ENCODE peak calls at places on chromosomes 3 and 15, in nine cellular contexts. Y is astrocyte, T is SK-N-SH, R is endothelial cell of umbilical vein, X is Peyer's patch, J is omental fat pad, V is progenitor cell of endocrine pancreas, Z is AG09319, Q is upper lobe of right lung. F is an unnamed sample.

GRCh38 chr3:11386413-11387155 is 114.4 kb downstream of the ATG7 start:
- DNase-seq in X (no peak), Y (peak), R (peak), Z (no peak), J (no peak), T (peak), Q (no peak), V (no peak), F (peak)

GRCh38 chr15:41689834-41690233 is 29.6 kb downstream of the MGA start:
- DNase-seq in R (no peak), Q (no peak), V (no peak), J (no peak), X (no peak), Y (no peak), Z (no peak), T (no peak), F (no peak)

GRCh38 chr3:178443634-178444033 is 92.6 kb upstream of the KCNMB2 start:
- DNase-seq in T (no peak), Z (no peak), X (no peak), J (no peak), Q (no peak), Y (no peak), R (peak), V (no peak), F (peak)

GRCh38 chr3:39791603-39792002 is 17.8 kb upstream of the MYRIP start:
- DNase-seq in J (no peak), X (no peak), T (no peak), Q (no peak), R (no peak), V (no peak), Y (no peak), Z (no peak), F (no peak)

GRCh38 chr3:48952510-48953118 is 34.0 kb downstream of the ARIH2 start:
- DNase-seq in Y (no peak), R (peak), J (no peak), T (peak), Q (no peak), X (peak), Z (no peak), V (peak), F (peak)

GRCh38 chr3:14358426-14359211 is 43.8 kb upstream of the SLC6A6 start:
- DNase-seq in Q (no peak), Y (peak), V (no peak), X (peak), R (no peak), Z (peak), T (no peak), J (peak), F (peak)

GRCh38 chr3:164781755-164782154 is 296.5 kb downstream of the SI start:
- DNase-seq in Z (no peak), J (no peak), R (no peak), T (no peak), V (no peak), X (no peak), Y (no peak), Q (no peak), F (no peak)

GRCh38 chr15:87939838-87940457 is 316.6 kb downstream of the NTRK3 start:
- DNase-seq in Z (no peak), V (no peak), T (no peak), Q (no peak), J (no peak), Y (peak), X (no peak), R (no peak), F (no peak)

GRCh38 chr15:44710236-44711088 is 661 bp downstream of the PATL2 start:
- DNase-seq in V (no peak), X (peak), T (no peak), Z (no peak), Q (no peak), J (no peak), R (no peak), Y (peak), F (peak)

GRCh38 chr3:138009476-138010272 is at the start of gene CLDN18:
- DNase-seq in Y (peak), X (no peak), Q (peak), V (no peak), J (no peak), Z (no peak), T (no peak), R (no peak), F (peak)

GRCh38 chr3:51935886-51936755 is 5.6 kb downstream of the RRP9 start:
- DNase-seq in V (no peak), J (no peak), T (no peak), Y (no peak), Z (no peak), R (no peak), Q (peak), X (peak), F (no peak)

GRCh38 chr3:116140100-116140689 is 305.1 kb downstream of the LSAMP start:
- DNase-seq in J (no peak), R (peak), V (no peak), T (no peak), Q (no peak), Y (peak), X (no peak), Z (peak), F (peak)

GRCh38 chr3:149186726-149187125 is 34.9 kb downstream of the CP start:
- DNase-seq in T (no peak), Z (no peak), J (no peak), Y (no peak), V (no peak), R (no peak), Q (no peak), X (no peak), F (no peak)

GRCh38 chr15:36029606-36030005 is 483.6 kb upstream of the DPH6 start:
- DNase-seq in Y (peak), Q (no peak), J (no peak), Z (peak), V (no peak), R (no peak), X (no peak), T (no peak), F (peak)

GRCh38 chr15:36026627-36027026 is 480.7 kb upstream of the DPH6 start:
- DNase-seq in Z (no peak), T (no peak), Q (no peak), V (no peak), X (no peak), Y (no peak), J (no peak), R (no peak), F (no peak)

DNA sequence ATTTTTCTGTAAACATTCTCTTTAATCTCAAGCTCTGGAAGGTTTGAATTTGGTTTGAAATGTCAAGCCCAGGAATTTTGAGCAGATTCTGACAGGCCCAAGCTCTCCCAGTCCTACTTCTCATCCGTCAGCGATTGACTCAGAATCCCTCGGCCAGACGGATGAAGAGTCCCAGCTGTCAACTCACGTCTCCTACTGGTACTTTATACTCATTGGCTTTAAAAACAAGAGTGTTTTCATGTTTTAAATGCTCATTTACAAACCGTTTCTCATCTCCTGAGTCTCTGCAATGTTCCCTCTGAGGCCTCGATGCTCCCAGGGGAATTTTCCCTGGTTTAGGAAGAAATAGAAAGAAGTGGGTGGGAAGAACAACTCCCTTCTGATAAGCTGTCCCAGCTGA is 478.1 kb upstream of the DPH6 start:
- DNase-seq in R (no peak), T (no peak), Z (no peak), Q (no peak), J (no peak), V (no peak), X (no peak), Y (no peak), F (peak)
- TF ChIP-seq CTCF in R (no peak), T (no peak), Z (no peak), Q (no peak), J (no peak), V (no peak), X (no peak), Y (no peak), F (no peak)

GRCh38 chr3:28916713-28917499 is 364.0 kb upstream of the RBMS3 start:
- DNase-seq in Z (peak), J (no peak), X (peak), Q (no peak), V (no peak), T (peak), R (peak), Y (peak), F (peak)
- TF ChIP-seq CTCF in Z (peak), J (no peak), X (peak), Q (peak), V (peak), T (peak), R (peak), Y (peak), F (peak)

GRCh38 chr15:85760531-85761371 is 34.0 kb downstream of the KLHL25 start:
- DNase-seq in Z (no peak), Q (no peak), V (no peak), J (no peak), X (no peak), T (no peak), R (no peak), Y (no peak), F (no peak)
- TF ChIP-seq CTCF in Z (no peak), Q (no peak), V (no peak), J (no peak), X (no peak), T (no peak), R (no peak), Y (no peak), F (no peak)

DNA sequence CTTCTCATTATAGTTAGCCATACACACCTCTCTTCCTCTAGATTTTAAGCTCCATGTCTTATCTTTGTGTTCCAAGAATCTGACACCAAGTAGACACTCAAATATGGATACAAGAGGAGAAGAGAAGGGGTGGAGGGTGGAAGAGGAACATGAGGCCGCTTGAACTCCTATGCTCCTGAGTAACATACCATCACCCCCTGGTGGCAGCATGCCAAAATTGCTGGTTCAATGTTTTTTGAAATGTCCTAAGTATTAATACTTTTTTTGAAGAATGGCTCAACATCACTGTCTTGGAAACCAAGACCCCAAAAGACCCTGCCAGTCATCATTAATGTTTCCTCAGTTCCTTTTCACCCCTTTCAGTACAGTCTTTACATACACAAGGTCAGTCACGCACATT is 71.8 kb upstream of the HACD2 start:
- DNase-seq in V (no peak), Z (no peak), X (no peak), Q (no peak), J (no peak), T (no peak), Y (no peak), R (no peak), F (no peak)
- TF ChIP-seq CTCF in V (peak), Z (no peak), X (no peak), Q (no peak), J (no peak), T (peak), Y (peak), R (no peak), F (peak)

GRCh38 chr15:77620297-77620696 is 12.4 kb downstream of the LINGO1 start:
- DNase-seq in T (peak), J (no peak), R (no peak), X (no peak), V (no peak), Z (no peak), Y (no peak), Q (no peak), F (no peak)

GRCh38 chr15:77619883-77620282 is 12.8 kb downstream of the LINGO1 start:
- DNase-seq in V (no peak), J (no peak), R (no peak), Y (no peak), X (no peak), Z (no peak), Q (no peak), T (no peak), F (no peak)

GRCh38 chr15:77616072-77616471 is 16.6 kb downstream of the LINGO1 start:
- DNase-seq in Y (no peak), R (no peak), T (no peak), X (no peak), Z (no peak), J (no peak), Q (no peak), V (no peak), F (no peak)

GRCh38 chr15:77615472-77615871 is 17.2 kb downstream of the LINGO1 start:
- DNase-seq in T (no peak), V (no peak), X (no peak), Q (no peak), R (no peak), Z (no peak), Y (no peak), J (no peak), F (no peak)

DNA sequence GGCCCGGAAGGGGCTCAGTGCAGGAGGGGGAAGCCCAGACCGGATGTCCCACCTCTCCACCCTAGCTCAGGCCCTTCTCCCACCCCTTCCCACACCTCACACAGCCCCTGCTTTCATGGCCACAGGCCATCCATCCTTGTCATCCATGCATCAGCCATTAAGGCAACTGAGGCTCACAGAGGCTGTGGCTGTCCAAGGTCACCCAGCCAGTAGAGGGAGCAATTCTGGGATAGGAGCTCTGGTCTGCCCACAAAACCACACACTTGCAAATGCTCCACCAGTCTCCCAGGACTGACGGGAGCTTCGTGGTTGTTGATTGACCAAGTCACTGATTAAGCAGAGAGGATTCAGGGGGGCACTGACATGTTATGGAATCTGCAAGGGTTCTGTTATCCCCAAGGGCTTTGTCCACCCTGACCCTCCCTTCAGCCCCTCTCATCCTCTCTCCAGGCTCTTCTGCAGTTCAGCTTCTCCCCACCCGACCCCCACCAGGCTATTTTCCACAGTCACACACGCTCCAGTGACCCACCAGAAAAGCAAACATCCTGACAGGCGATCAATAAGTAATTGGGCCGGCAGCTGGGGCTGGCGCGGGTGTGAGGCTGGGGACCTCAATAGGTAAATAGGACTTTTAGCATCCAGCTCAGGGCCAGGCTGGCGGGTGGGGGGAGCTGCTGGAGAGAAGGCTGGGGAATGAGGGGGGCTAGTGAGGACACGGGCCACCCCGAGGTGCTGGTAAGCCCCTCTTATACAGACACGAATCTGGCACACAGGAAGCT is 15.0 kb downstream of the LINGO1 start:
- DNase-seq in Z (no peak), J (no peak), V (peak), Y (no peak), X (no peak), Q (no peak), R (no peak), T (no peak), F (no peak)
- TF ChIP-seq CTCF in Z (peak), J (no peak), V (peak), Y (no peak), X (peak), Q (peak), R (peak), T (peak), F (peak)

DNA sequence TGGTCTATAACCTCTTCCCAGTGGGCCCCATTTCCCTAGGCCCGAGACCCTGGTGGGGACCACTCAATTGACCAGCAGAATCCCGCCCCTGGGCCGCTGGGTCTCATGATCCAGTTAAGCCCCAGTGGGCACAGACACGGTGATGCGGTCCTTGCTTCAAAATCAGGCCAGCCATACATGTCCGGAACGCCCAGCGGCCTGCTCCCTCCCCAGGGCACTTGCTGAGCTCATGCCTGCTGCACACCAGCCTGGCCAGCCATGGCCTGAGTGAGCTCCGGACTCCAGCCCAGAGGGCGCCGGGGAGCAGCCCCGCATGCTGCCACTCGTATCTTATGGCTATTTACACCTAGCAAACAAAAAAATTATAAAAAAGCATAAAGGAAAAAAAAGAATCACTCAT is 34.4 kb upstream of the IQSEC1 start:
- DNase-seq in Y (no peak), J (no peak), V (no peak), T (no peak), X (peak), R (no peak), Q (peak), Z (no peak), F (no peak)
- TF ChIP-seq CTCF in Y (no peak), J (no peak), V (no peak), T (no peak), X (no peak), R (no peak), Q (no peak), Z (no peak), F (no peak)

DNA sequence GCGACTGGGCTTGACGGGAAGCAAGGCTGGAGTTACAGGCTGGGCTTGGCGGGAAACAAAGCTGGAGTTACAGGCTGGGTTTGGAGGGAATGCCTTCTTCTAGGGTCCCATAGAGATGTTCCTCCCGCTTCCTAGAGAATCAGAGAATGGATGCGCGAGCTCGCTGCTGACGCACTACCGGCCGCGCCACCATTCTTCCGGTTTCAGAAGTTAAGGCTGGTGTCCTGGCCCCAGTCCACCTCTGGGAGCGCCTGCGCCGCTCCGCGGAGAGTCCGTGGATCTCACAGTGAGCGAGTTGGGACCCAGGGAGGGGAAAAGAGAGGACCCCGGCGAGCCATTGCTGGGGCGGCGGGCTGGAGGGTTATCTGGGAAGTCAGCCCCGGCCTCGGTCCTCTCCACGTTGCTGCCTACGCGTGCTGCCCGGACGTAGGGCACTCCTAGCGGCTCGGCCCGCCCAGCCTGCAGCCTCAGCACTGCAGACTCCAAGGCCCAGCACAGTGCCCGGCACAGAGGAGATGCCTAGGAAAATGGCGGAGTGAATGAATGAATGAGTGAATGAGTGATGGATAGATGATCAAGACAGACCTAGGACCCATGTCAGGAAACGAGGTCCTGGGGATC is at the start of gene ZNF502:
- DNase-seq in X (peak), R (peak), T (peak), Y (peak), Z (peak), J (peak), Q (peak), V (no peak), F (peak)
- TF ChIP-seq CTCF in X (peak), R (peak), T (peak), Y (no peak), Z (peak), J (peak), Q (peak), V (no peak), F (peak)

GRCh38 chr3:30934208-30934550 is 39.7 kb upstream of the GADL1 start:
- DNase-seq in V (no peak), T (peak), Y (peak), R (peak), J (no peak), X (no peak), Q (no peak), Z (peak), F (peak)
- TF ChIP-seq CTCF in V (peak), T (peak), Y (peak), R (no peak), J (no peak), X (peak), Q (peak), Z (peak), F (peak)

DNA sequence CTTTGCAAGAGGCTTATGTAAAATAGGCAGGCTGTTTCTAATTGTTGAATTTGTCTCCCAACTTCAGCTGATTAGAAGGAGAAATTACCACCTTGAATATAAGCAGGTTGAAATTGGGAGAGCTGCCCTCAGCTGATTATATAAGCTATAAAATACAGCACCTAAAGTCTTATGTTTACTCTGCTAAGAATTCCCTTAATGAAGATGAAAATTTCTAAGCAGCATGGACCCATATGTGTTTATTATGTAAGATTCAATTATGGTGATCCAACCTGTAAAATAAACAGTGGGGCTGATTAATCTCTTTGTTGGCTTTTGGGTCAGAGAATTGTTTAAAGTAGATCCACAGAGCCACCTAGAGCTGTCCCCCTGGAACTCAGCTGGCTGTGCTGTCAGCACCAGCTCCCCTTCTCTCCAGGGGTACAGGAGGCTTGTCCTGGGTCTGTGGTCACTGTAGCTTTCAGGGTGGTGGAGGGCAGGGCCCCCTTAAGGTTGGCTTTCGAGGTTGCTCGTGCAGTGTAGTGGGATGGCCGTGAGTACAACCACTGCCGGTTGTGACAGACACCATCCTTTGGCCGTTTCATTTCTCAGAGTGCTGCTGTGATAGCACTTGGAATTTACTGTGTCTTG is 9.5 kb downstream of the SLCO3A1 start:
- DNase-seq in Z (no peak), R (no peak), T (no peak), Y (no peak), V (no peak), J (no peak), Q (no peak), X (no peak), F (no peak)
- TF ChIP-seq CTCF in Z (no peak), R (no peak), T (no peak), Y (no peak), V (no peak), J (no peak), Q (no peak), X (no peak), F (no peak)

DNA sequence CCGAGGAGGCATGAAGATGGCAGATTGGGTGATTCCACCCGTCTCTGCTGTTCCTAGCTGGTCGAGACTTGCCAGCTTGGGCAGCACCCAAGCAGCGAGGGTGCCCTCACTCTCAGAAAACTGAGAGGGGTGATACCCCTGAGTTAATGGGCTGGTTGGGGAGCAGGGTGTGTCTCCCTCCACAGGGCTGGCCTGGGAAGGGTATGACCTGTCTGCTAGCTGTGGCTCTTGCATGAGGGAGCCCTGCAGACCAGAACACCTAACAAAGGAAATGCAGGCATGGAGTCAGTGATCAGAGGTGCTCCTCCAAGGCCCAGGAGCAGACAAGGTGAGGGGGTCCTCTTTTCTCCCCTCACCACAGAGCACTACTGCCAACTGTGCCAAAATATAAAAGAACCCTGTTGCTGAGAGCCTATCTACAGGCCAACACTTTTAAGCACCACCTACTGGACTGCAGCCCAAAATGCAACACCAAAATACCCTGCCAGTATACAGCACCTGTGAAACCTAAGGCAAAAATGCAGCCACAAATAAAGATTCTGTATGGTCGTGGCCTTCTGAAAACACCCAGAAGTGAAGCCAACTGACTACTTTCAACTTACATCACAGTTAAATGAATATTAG is 35.8 kb upstream of the PPM1L start:
- DNase-seq in V (no peak), R (no peak), T (no peak), Q (no peak), J (no peak), Z (no peak), X (no peak), Y (no peak), F (no peak)
- TF ChIP-seq CTCF in V (peak), R (no peak), T (no peak), Q (no peak), J (no peak), Z (no peak), X (no peak), Y (peak), F (no peak)

F was measured in cardiac fibroblast.